ENCODE peak calls at places on chromosomes 11 and 22, in eight cellular contexts. G is breast epithelium; X is stimulated activated CD8-positive, alpha-beta memory T cell treated with anti-CD3 and anti-CD28 coated beads, Interleukin-4, amount 100 ng/mL, for 48 hours; U is ELF-1; R is stimulated activated CD4-positive, alpha-beta T cell treated with anti-CD3 and anti-CD28 coated beads, Interleukin-4, amount 100 ng/mL, for 48 hours; L is NCI-H1417; K is effector memory CD8-positive, alpha-beta T cell; I is EL. F is an unnamed sample.

GRCh38 chr11:65225284-65226102 is 36.3 kb upstream of the POLA2 start:
- DNase-seq in X (peak), K (peak), U (peak), R (no peak), I (peak), G (peak), L (no peak), F (peak)

GRCh38 chr22:42188808-42189447 is 58.3 kb upstream of the CYP2D6 start:
- DNase-seq in L (no peak), U (no peak), R (no peak), I (peak), X (no peak), K (no peak), G (no peak), F (no peak)

GRCh38 chr11:95282337-95282751 is 51.3 kb upstream of the SESN3 start:
- DNase-seq in R (no peak), K (no peak), I (no peak), U (peak), L (no peak), X (no peak), G (no peak), F (peak)

GRCh38 chr11:46129133-46129532 is 7.9 kb upstream of the PHF21A start:
- DNase-seq in U (no peak), I (no peak), L (no peak), X (no peak), K (no peak), G (no peak), R (no peak), F (no peak)

GRCh38 chr22:30104501-30105156 is 24.4 kb downstream of the HORMAD2 start:
- DNase-seq in X (no peak), I (peak), U (no peak), G (no peak), R (no peak), K (no peak), L (no peak), F (peak)

GRCh38 chr22:44571566-44572413 is 73.8 kb upstream of the RTL6 start:
- DNase-seq in L (no peak), I (no peak), R (no peak), U (no peak), G (no peak), K (no peak), X (no peak), F (no peak)

GRCh38 chr11:19882356-19882755 is 169.7 kb downstream of the NAV2 start:
- DNase-seq in K (no peak), X (no peak), U (no peak), R (no peak), G (no peak), I (no peak), L (no peak), F (no peak)

GRCh38 chr11:35600439-35600838 is 17.8 kb upstream of the FJX1 start:
- DNase-seq in L (no peak), U (no peak), K (no peak), I (no peak), R (no peak), X (no peak), G (no peak), F (no peak)

GRCh38 chr11:36023922-36024321 is 80.1 kb downstream of the LDLRAD3 start:
- DNase-seq in G (no peak), L (no peak), R (no peak), U (no peak), K (no peak), X (no peak), I (peak), F (peak)

GRCh38 chr11:20089796-20090653 is 70.2 kb downstream of the DBX1 start:
- DNase-seq in L (peak), R (no peak), U (no peak), K (no peak), X (no peak), G (no peak), I (no peak), F (no peak)

GRCh38 chr11:68181719-68182451 is 31.2 kb downstream of the KMT5B start:
- DNase-seq in G (no peak), R (no peak), X (no peak), U (no peak), L (no peak), K (no peak), I (no peak), F (no peak)

GRCh38 chr11:62601114-62601363 is 626 bp downstream of the MTA2 start:
- DNase-seq in U (no peak), R (no peak), G (no peak), K (no peak), I (no peak), L (peak), X (no peak), F (peak)

GRCh38 chr11:47980093-47980906 is at the start of gene PTPRJ:
- DNase-seq in I (peak), X (peak), K (peak), R (no peak), L (peak), U (peak), G (peak), F (peak)

GRCh38 chr11:117928818-117929567 is at the start of gene TMPRSS13:
- DNase-seq in X (no peak), I (no peak), R (no peak), U (peak), L (peak), G (peak), K (no peak), F (no peak)

GRCh38 chr22:20918663-20919220 is 1.5 kb downstream of the CRKL start:
- DNase-seq in I (peak), G (no peak), R (no peak), K (no peak), L (no peak), U (no peak), X (no peak), F (no peak)

GRCh38 chr11:78708388-78708787 is 133.7 kb upstream of the NARS2 start:
- DNase-seq in K (no peak), G (no peak), X (no peak), U (peak), L (no peak), I (peak), R (no peak), F (peak)

GRCh38 chr22:37818397-37819099 is 4.6 kb upstream of the GALR3 start:
- DNase-seq in R (peak), X (peak), K (peak), U (peak), G (peak), I (peak), L (peak), F (peak)

GRCh38 chr22:47284822-47285221 is 522.4 kb downstream of the TBC1D22A start:
- DNase-seq in G (no peak), K (no peak), R (no peak), U (no peak), L (no peak), I (no peak), X (no peak), F (no peak)

GRCh38 chr11:67347964-67348749 is 5.2 kb downstream of the POLD4 start:
- DNase-seq in L (no peak), G (no peak), I (peak), R (no peak), X (no peak), K (no peak), U (no peak), F (no peak)

GRCh38 chr22:49738566-49738965 is 89.1 kb downstream of the BRD1 start:
- DNase-seq in X (no peak), G (no peak), K (no peak), R (no peak), U (no peak), I (no peak), L (no peak), F (no peak)

GRCh38 chr11:29527391-29527936 is 489.4 kb downstream of the KCNA4 start:
- DNase-seq in X (no peak), U (peak), L (no peak), R (no peak), G (no peak), I (peak), K (no peak), F (peak)